ENCODE peak calls at places on chromosomes 6 and 20, in five cellular contexts. Z is left ventricle myocardium inferior; F is NAMALWA; T is activated CD4-positive, alpha-beta memory T cell treated with anti-CD3 and anti-CD28 coated beads, Interleukin-2, amount 10 ng/mL, durations not matched to agents 7 days and 5 days; I is activated T-helper 1 cell treated with Interleukin-2 at 50 U/mL for 16 hours. N is an unnamed sample.

GRCh38 chr6:118553132-118553531 is 5.0 kb downstream of the PLN start:
- DNase-seq in Z (no peak), F (no peak), T (no peak), I (no peak), N (no peak)

GRCh38 chr6:6678811-6679210 is 90.3 kb downstream of the LY86 start:
- DNase-seq in Z (no peak), F (no peak), T (no peak), I (no peak), N (no peak)

GRCh38 chr20:41030536-41031242 is 2.1 kb downstream of the TOP1 start:
- DNase-seq in Z (no peak), F (no peak), T (no peak), I (no peak), N (no peak)

GRCh38 chr6:155187994-155188706 is 75.7 kb upstream of the CLDN20 start:
- DNase-seq in Z (no peak), F (no peak), T (no peak), I (no peak), N (no peak)

GRCh38 chr20:23450877-23451276 is 1.8 kb downstream of the CST11 start:
- DNase-seq in Z (no peak), F (no peak), T (no peak), I (no peak), N (no peak)

GRCh38 chr20:35297153-35297552 is 4.9 kb upstream of the FAM83C start:
- DNase-seq in Z (no peak), F (no peak), T (no peak), I (no peak), N (no peak)

GRCh38 chr6:163356324-163356723 is 58.2 kb upstream of the QKI start:
- DNase-seq in Z (peak), F (no peak), T (no peak), I (no peak), N (no peak)

GRCh38 chr20:59010995-59011873 is 4.2 kb upstream of the CTSZ start:
- DNase-seq in Z (no peak), F (no peak), T (peak), I (no peak), N (peak)

GRCh38 chr20:43102394-43102793 is 87.3 kb downstream of the PTPRT start:
- DNase-seq in Z (no peak), F (peak), T (no peak), I (no peak), N (no peak)

GRCh38 chr6:89034586-89035251 is 45.8 kb upstream of the PNRC1 start:
- DNase-seq in Z (peak), F (no peak), T (no peak), I (no peak), N (no peak)

GRCh38 chr6:127458817-127459216 is 372 bp downstream of the KIAA0408 start:
- DNase-seq in Z (no peak), F (no peak), T (no peak), I (no peak), N (no peak)

GRCh38 chr6:26140254-26140966 is 53.2 kb downstream of the HFE start:
- DNase-seq in Z (no peak), F (no peak), T (no peak), I (no peak), N (no peak)

GRCh38 chr6:163329991-163330390 is 84.5 kb upstream of the QKI start:
- DNase-seq in Z (no peak), F (no peak), T (no peak), I (no peak), N (no peak)

GRCh38 chr6:166507809-166508373 is 78.6 kb downstream of the RAMACL start:
- DNase-seq in Z (no peak), F (no peak), T (no peak), I (no peak), N (no peak)